ENCODE peak calls at places on chromosome 15, in five cellular contexts. Z is IMR-90, C is mesenchymal stem cell, H is neuronal stem cell, M is H9. S is an unnamed sample.

GRCh38 chr15:41161736-41162135 is 45.7 kb upstream of the INO80 start:
- DNase-seq in Z (peak; percentile 11), C (no peak), H (no peak), M (no peak), S (no peak)

GRCh38 chr15:38853608-38854007 is 289.0 kb upstream of the RASGRP1 start:
- DNase-seq in Z (peak; percentile 52), C (peak; percentile 47), H (peak; percentile 8), M (peak; percentile 84), S (peak; percentile 22)

GRCh38 chr15:43168192-43169107 is 16.8 kb upstream of the CCNDBP1 start:
- DNase-seq in Z (peak; percentile 81), C (peak; percentile 32), H (no peak), M (no peak), S (no peak)

GRCh38 chr15:52786436-52787122 is 3.6 kb downstream of the ONECUT1 start:
- DNase-seq in Z (no peak), C (no peak), H (peak; percentile 26), M (peak; percentile 68), S (no peak)

GRCh38 chr15:33201376-33202189 is 7.1 kb upstream of the FMN1 start:
- DNase-seq in Z (peak; percentile 20), C (peak; percentile 46), H (peak; percentile 65), M (peak; percentile 90), S (peak; percentile 99)

GRCh38 chr15:29740692-29741311 is 81.5 kb downstream of the TJP1 start:
- DNase-seq in Z (no peak), C (no peak), H (no peak), M (no peak), S (no peak)

GRCh38 chr15:89400997-89401590 is 66.5 kb upstream of the POLG start:
- DNase-seq in Z (no peak), C (no peak), H (no peak), M (no peak), S (no peak)

GRCh38 chr15:41510728-41511127 is 2.9 kb downstream of the LTK start:
- DNase-seq in Z (no peak), C (no peak), H (no peak), M (no peak), S (no peak)

GRCh38 chr15:82098674-82099073 is 52.9 kb upstream of the MEX3B start:
- DNase-seq in Z (no peak), C (no peak), H (no peak), M (no peak), S (no peak)

GRCh38 chr15:87033056-87033455 is 953.4 kb downstream of the AGBL1 start:
- DNase-seq in Z (no peak), C (peak; percentile 19), H (no peak), M (no peak), S (no peak)

GRCh38 chr15:88664151-88664778 is 25.4 kb downstream of the ISG20 start:
- DNase-seq in Z (no peak), C (no peak), H (no peak), M (no peak), S (no peak)

GRCh38 chr15:28260317-28260716 is 61.7 kb downstream of the HERC2 start:
- DNase-seq in Z (no peak), C (no peak), H (no peak), M (no peak), S (no peak)

GRCh38 chr15:25863067-25863967 is at the start of gene ATP10A:
- DNase-seq in Z (peak; percentile 71), C (peak; percentile 8), H (peak; percentile 24), M (peak; percentile 56), S (peak; percentile 48)

GRCh38 chr15:60534051-60534450 is 55.1 kb upstream of the ICE2 start:
- DNase-seq in Z (no peak), C (no peak), H (no peak), M (no peak), S (no peak)

GRCh38 chr15:25536801-25537310 is 98.0 kb upstream of the UBE3A start:
- DNase-seq in Z (no peak), C (no peak), H (no peak), M (no peak), S (no peak)

GRCh38 chr15:80508783-80509182 is 104.6 kb downstream of the ARNT2 start:
- DNase-seq in Z (no peak), C (no peak), H (no peak), M (no peak), S (no peak)

GRCh38 chr15:66287461-66288055 is 5.8 kb upstream of the DIS3L start:
- DNase-seq in Z (peak; percentile 14), C (peak; percentile 46), H (peak; percentile 24), M (no peak), S (no peak)

GRCh38 chr15:78389356-78389755 is 48.7 kb upstream of the IREB2 start:
- DNase-seq in Z (no peak), C (no peak), H (no peak), M (no peak), S (peak; percentile 61)

GRCh38 chr15:30954674-30955073 is 36.8 kb downstream of the MTMR10 start:
- DNase-seq in Z (peak; percentile 34), C (peak; percentile 11), H (no peak), M (no peak), S (peak; percentile 19)

GRCh38 chr15:80207887-80208286 is 44.1 kb downstream of the CTXND1 start:
- DNase-seq in Z (no peak), C (no peak), H (no peak), M (no peak), S (no peak)

GRCh38 chr15:91142097-91142744 is 42.2 kb downstream of the SV2B start:
- DNase-seq in Z (no peak), C (no peak), H (no peak), M (no peak), S (no peak)

GRCh38 chr15:75720787-75721461 is 8.3 kb upstream of the CSPG4 start:
- DNase-seq in Z (no peak), C (peak; percentile 30), H (no peak), M (peak; percentile 76), S (no peak)

GRCh38 chr15:78841307-78841706 is 30.0 kb upstream of the ADAMTS7 start:
- DNase-seq in Z (no peak), C (peak; percentile 22), H (no peak), M (no peak), S (no peak)

GRCh38 chr15:88906551-88906950 is 6.6 kb downstream of the MFGE8 start:
- DNase-seq in Z (no peak), C (no peak), H (no peak), M (no peak), S (no peak)

GRCh38 chr15:63048986-63049665 is 6.6 kb downstream of the TPM1 start:
- DNase-seq in Z (peak; percentile 66), C (peak; percentile 58), H (no peak), M (peak; percentile 64), S (no peak)

GRCh38 chr15:98958918-98959639 is 48.5 kb downstream of the PGPEP1L start:
- DNase-seq in Z (no peak), C (no peak), H (no peak), M (no peak), S (no peak)

GRCh38 chr15:84797212-84797611 is 19.9 kb upstream of the ALPK3 start:
- DNase-seq in Z (peak; percentile 87), C (peak; percentile 65), H (no peak), M (no peak), S (no peak)

GRCh38 chr15:90895571-90896117 is 7.5 kb upstream of the MAN2A2 start:
- DNase-seq in Z (no peak), C (peak; percentile 18), H (no peak), M (no peak), S (no peak)

GRCh38 chr15:63791236-63791635 is 42.5 kb downstream of the HERC1 start:
- DNase-seq in Z (peak; percentile 61), C (peak; percentile 34), H (no peak), M (no peak), S (no peak)

GRCh38 chr15:60713096-60714084 is 234.4 kb upstream of the ICE2 start:
- DNase-seq in Z (peak; percentile 81), C (peak; percentile 37), H (no peak), M (no peak), S (no peak)

GRCh38 chr15:50458713-50459112 is 34.5 kb downstream of the USP8 start:
- DNase-seq in Z (no peak), C (no peak), H (no peak), M (no peak), S (no peak)

GRCh38 chr15:40348471-40348864 is 2.4 kb upstream of the PHGR1 start:
- DNase-seq in Z (no peak), C (no peak), H (no peak), M (no peak), S (no peak)

GRCh38 chr15:43516801-43517353 is 531 bp upstream of the MAP1A start:
- DNase-seq in Z (peak; percentile 68), C (peak; percentile 76), H (no peak), M (no peak), S (no peak)

GRCh38 chr15:70167155-70167554 is 69.4 kb upstream of the TLE3 start:
- DNase-seq in Z (no peak), C (no peak), H (no peak), M (no peak), S (no peak)

GRCh38 chr15:70166506-70167087 is 68.9 kb upstream of the TLE3 start:
- DNase-seq in Z (no peak), C (no peak), H (no peak), M (no peak), S (no peak)

GRCh38 chr15:70171224-70171886 is 73.6 kb upstream of the TLE3 start:
- DNase-seq in Z (no peak), C (no peak), H (no peak), M (no peak), S (no peak)

GRCh38 chr15:70170096-70170699 is 72.5 kb upstream of the TLE3 start:
- DNase-seq in Z (no peak), C (peak; percentile 59), H (no peak), M (no peak), S (no peak)

DNA sequence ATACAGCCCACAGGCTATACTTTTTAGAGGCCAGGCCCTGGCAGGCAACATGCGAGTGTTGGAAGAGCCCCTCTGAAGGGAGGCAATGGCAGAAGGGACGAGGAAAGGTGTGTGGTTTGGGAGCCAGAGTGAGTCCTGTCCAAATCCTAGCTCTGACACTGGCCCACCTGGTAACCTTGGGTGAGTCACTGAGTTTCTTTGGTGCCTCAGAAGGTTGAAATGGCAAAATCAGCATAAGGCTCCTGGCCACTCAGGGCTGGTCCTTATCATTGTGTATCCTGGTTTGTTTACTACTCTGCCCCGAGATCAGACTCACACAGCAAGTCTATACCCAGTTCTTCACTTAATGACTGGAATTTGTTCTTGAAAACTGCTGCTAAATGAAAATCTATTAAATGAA is 71.4 kb upstream of the TLE3 start:
- DNase-seq in Z (no peak), C (no peak), H (no peak), M (no peak), S (no peak)
- H4K91ac ChIP-seq in Z (no peak overlapping the region), C (no peak overlapping the region), H (no peak overlapping the region), M (no peak overlapping the region), S (no peak overlapping the region)

DNA sequence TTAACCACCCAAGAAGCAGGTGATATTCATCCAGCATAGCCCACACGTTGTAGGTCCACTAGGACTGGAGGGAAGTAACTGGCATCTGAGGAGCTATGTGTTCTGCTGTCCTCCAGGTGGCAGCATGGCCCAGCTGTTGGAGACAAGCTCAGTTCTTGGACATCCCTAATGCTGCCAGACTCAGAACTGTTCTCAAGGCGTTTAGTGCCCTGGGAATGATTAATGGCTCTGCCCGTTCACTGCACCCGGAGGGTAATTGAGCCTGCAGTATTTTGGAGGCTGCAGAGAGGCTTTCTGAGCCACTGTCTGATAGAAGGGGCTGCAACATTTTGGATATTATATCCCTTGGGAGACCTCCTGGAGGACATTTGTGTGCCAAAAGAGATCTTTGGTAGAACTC is 521.2 kb upstream of the SEMA6D start:
- DNase-seq in Z (peak; percentile 87), C (peak; percentile 83), H (peak; percentile 81), M (peak; percentile 87), S (peak; percentile 69)
- H4K91ac ChIP-seq in Z (no peak overlapping the region), C (no peak overlapping the region), H (no peak overlapping the region), M (no peak overlapping the region), S (no peak overlapping the region)

GRCh38 chr15:74215958-74216357 is 13.4 kb upstream of the STRA6 start:
- DNase-seq in Z (no peak), C (no peak), H (no peak), M (no peak), S (peak; percentile 38)
- H4K91ac ChIP-seq in Z (no peak overlapping the region), C (no peak overlapping the region), H (no peak overlapping the region), M (no peak overlapping the region), S (no peak overlapping the region)

GRCh38 chr15:92638291-92638708 is 17.3 kb downstream of the FAM174B start:
- DNase-seq in Z (peak; percentile 20), C (peak; percentile 85), H (no peak), M (no peak), S (no peak)
- H4K91ac ChIP-seq in Z (no peak overlapping the region), C (peak overlapping the region; percentile 85), H (no peak overlapping the region), M (no peak overlapping the region), S (no peak overlapping the region)